ENCODE peak calls at places on chromosomes 13 and 19, in eight cellular contexts. U is DMS 273 treated with DMSO at 0.1 percent for 48 hours; I is hippocampal formation; B is activated CD8-positive, alpha-beta T cell treated with anti-CD3 and anti-CD28 coated beads for 36 hours; E is mucosa of descending colon; M is stimulated activated effector memory CD8-positive, alpha-beta T cell treated with anti-CD3 and anti-CD28 coated beads, Interleukin-12 subunit alpha, Interleukin-12 subunit beta, amount 100 ng/mL, for 72 hours; Z is fibroblast of lung; K is PC-3. T is an unnamed sample.

GRCh38 chr13:30026093-30026492 is 175.7 kb upstream of the UBL3 start:
- DNase-seq in U (no peak), I (no peak), B (no peak), E (no peak), M (no peak), Z (peak), K (peak), T (peak)

GRCh38 chr19:36210497-36210896 is 4.0 kb downstream of the ZNF565 start:
- DNase-seq in U (no peak), I (no peak), B (no peak), E (no peak), M (no peak), Z (peak), K (no peak), T (peak)

GRCh38 chr19:35354898-35355297 is 3.4 kb upstream of the FFAR3 start:
- DNase-seq in U (no peak), I (no peak), B (peak), E (no peak), M (no peak), Z (no peak), K (no peak), T (no peak)

GRCh38 chr13:28338202-28338601 is 156.7 kb downstream of the FLT1 start:
- DNase-seq in U (no peak), I (no peak), B (no peak), E (no peak), M (no peak), Z (no peak), K (no peak), T (no peak)

GRCh38 chr13:31749929-31750328 is 10.6 kb downstream of the RXFP2 start:
- DNase-seq in U (no peak), I (no peak), B (no peak), E (no peak), M (no peak), Z (peak), K (peak), T (peak)

GRCh38 chr19:16659464-16659831 is 496 bp downstream of the SMIM7 start:
- DNase-seq in U (no peak), I (no peak), B (no peak), E (no peak), M (no peak), Z (no peak), K (no peak), T (no peak)

GRCh38 chr13:79194272-79194671 is 211.8 kb downstream of the RBM26 start:
- DNase-seq in U (no peak), I (no peak), B (peak), E (peak), M (peak), Z (no peak), K (no peak), T (no peak)

GRCh38 chr13:112703935-112704633 is 14.2 kb downstream of the ATP11A start:
- DNase-seq in U (no peak), I (no peak), B (peak), E (no peak), M (no peak), Z (no peak), K (no peak), T (no peak)

GRCh38 chr13:30376426-30377311 is 45.6 kb upstream of the UBE2L5 start:
- DNase-seq in U (no peak), I (no peak), B (peak), E (peak), M (peak), Z (no peak), K (peak), T (no peak)

GRCh38 chr13:62014299-62014698 is 598.6 kb upstream of the PCDH20 start:
- DNase-seq in U (peak), I (no peak), B (no peak), E (no peak), M (no peak), Z (peak), K (peak), T (peak)

GRCh38 chr19:50204811-50205675 is 1.6 kb downstream of the MYH14 start:
- DNase-seq in U (no peak), I (peak), B (peak), E (peak), M (no peak), Z (no peak), K (peak), T (no peak)

GRCh38 chr19:35710784-35711723 is 6.7 kb downstream of the ZBTB32 start:
- DNase-seq in U (no peak), I (no peak), B (peak), E (no peak), M (peak), Z (no peak), K (no peak), T (no peak)

GRCh38 chr13:52617070-52618060 is 24.9 kb upstream of the HNRNPA1L2 start:
- DNase-seq in U (peak), I (peak), B (peak), E (peak), M (peak), Z (peak), K (peak), T (peak)

GRCh38 chr13:110625771-110626321 is 10.5 kb downstream of the NAXD start:
- DNase-seq in U (no peak), I (no peak), B (no peak), E (peak), M (no peak), Z (no peak), K (peak), T (no peak)

GRCh38 chr13:78102121-78102677 is 183.6 kb upstream of the EDNRB start:
- DNase-seq in U (no peak), I (no peak), B (no peak), E (peak), M (no peak), Z (peak), K (peak), T (peak)

GRCh38 chr13:39892731-39893293 is 237.3 kb downstream of the COG6 start:
- DNase-seq in U (no peak), I (no peak), B (peak), E (no peak), M (no peak), Z (no peak), K (no peak), T (peak)

GRCh38 chr19:38718747-38719543 is 25.3 kb downstream of the CAPN12 start:
- DNase-seq in U (no peak), I (peak), B (no peak), E (no peak), M (no peak), Z (peak), K (no peak), T (peak)

GRCh38 chr19:4115818-4116385 is 8.0 kb downstream of the MAP2K2 start:
- DNase-seq in U (no peak), I (no peak), B (peak), E (no peak), M (no peak), Z (no peak), K (no peak), T (no peak)

GRCh38 chr13:27053235-27053884 is 118.3 kb downstream of the USP12 start:
- DNase-seq in U (no peak), I (no peak), B (no peak), E (no peak), M (no peak), Z (no peak), K (no peak), T (peak)

T was measured in cardiac fibroblast.